ENCODE peak calls at places on chromosomes 12 and 14, in ten cellular contexts. U is upper lobe of right lung, K is GM13977, L is stomach, C is fibroblast of mammary gland, H is body of pancreas, I is chondrocyte, R is GM10248, W is neural crest cell, V is testis. X is an unnamed sample.

GRCh38 chr14:94483071-94483451 is 7.1 kb upstream of the SERPINA9 start:
- DNase-seq in U (no peak), K (no peak), L (no peak), C (no peak), H (no peak), I (no peak), R (no peak), W (no peak), V (no peak), X (no peak)

GRCh38 chr14:104683653-104684448 is 5.6 kb upstream of the INF2 start:
- DNase-seq in U (peak), K (no peak), L (no peak), C (no peak), H (no peak), I (no peak), R (no peak), W (no peak), V (no peak), X (no peak)

GRCh38 chr14:31682768-31683167 is 121.6 kb downstream of the NUBPL start:
- DNase-seq in U (no peak), K (no peak), L (no peak), C (no peak), H (no peak), I (no peak), R (no peak), W (no peak), V (no peak), X (no peak)

GRCh38 chr14:54867011-54867410 is 35.6 kb downstream of the GCH1 start:
- DNase-seq in U (no peak), K (no peak), L (no peak), C (peak), H (no peak), I (no peak), R (no peak), W (no peak), V (no peak), X (no peak)

GRCh38 chr14:75273272-75274044 is 5.2 kb upstream of the FOS start:
- DNase-seq in U (peak), K (no peak), L (no peak), C (peak), H (no peak), I (no peak), R (no peak), W (no peak), V (no peak), X (no peak)

GRCh38 chr14:67319142-67319541 is 40.5 kb downstream of the ATP6V1D start:
- DNase-seq in U (no peak), K (no peak), L (no peak), C (no peak), H (no peak), I (no peak), R (no peak), W (no peak), V (no peak), X (no peak)

GRCh38 chr12:121980211-121980891 is 41.3 kb upstream of the BCL7A start:
- DNase-seq in U (no peak), K (peak), L (no peak), C (peak), H (peak), I (no peak), R (peak), W (no peak), V (no peak), X (no peak)

GRCh38 chr14:59346796-59347510 is 118.2 kb downstream of the GPR135 start:
- DNase-seq in U (no peak), K (no peak), L (no peak), C (no peak), H (no peak), I (no peak), R (no peak), W (no peak), V (no peak), X (no peak)

GRCh38 chr12:127912266-127912665 is 354.7 kb upstream of the TMEM132C start:
- DNase-seq in U (no peak), K (no peak), L (no peak), C (no peak), H (no peak), I (no peak), R (no peak), W (no peak), V (no peak), X (no peak)

DNA sequence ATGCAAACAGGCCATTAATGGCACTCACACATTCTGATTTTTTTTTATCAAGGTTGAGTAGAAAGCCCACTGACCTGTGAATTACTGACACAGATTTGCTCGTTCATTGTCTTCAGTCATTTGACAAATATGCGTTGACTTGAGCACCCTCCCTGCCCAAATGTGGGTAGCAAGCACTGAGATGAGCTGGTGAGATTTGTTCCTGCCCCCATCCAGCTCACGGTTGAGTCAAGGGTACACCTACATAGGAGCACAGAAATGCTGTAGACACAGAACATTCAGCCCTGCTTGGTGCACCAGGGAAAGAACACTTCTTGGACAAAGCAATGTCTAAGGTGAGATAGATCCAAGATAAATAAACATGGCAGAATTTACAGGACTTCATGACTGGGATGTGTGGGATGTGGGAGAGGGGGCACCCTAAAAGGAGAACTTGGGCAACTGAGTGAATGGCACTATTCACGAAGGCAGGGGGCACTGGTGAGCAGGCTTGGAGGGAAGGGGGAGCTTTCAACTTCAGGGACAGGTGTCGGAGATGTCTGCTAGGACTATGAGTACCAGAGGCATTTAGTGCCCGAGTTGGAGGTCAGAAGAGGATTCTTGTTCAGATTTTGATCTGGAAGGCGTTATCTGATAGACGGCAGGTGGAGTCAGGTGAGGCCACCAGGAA is 213.4 kb downstream of the VRK1 start:
- DNase-seq in U (no peak), K (no peak), L (no peak), C (no peak), H (no peak), I (no peak), R (no peak), W (no peak), V (no peak), X (no peak)
- TF ChIP-seq CTCF in U (no peak), K (no peak), L (no peak), C (no peak), H (no peak), I (no peak), R (no peak), W (peak), V (no peak), X (no peak)

DNA sequence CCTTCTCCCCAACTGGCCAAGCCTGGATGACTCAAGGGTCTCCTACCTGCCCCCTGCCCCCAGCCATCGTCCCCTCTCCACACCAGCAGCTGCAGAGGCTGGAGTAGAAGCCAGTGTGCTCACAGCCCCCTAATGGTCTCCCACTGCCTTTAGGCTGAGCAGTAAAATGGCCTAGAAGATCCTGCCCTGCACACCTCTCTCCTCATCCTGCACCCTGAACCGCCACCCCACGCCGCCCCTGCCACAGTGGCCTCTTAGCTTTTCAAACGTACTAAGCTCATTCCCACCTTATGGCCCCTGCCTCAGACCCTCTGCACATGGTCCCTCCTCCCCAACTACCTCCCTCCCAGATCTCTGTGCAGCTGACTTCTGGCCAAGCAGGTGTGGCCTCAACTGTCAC is 46.3 kb downstream of the RBM19 start:
- DNase-seq in U (no peak), K (no peak), L (no peak), C (no peak), H (no peak), I (no peak), R (no peak), W (no peak), V (no peak), X (no peak)
- TF ChIP-seq CTCF in U (no peak), K (no peak), L (no peak), C (no peak), H (no peak), I (no peak), R (no peak), W (no peak), V (no peak), X (no peak)

GRCh38 chr12:78392918-78393317 is 471.7 kb upstream of the SYT1 start:
- DNase-seq in U (no peak), K (no peak), L (no peak), C (peak), H (no peak), I (no peak), R (no peak), W (no peak), V (peak), X (no peak)
- TF ChIP-seq CTCF in U (peak), K (peak), L (no peak), C (peak), H (no peak), I (peak), R (no peak), W (peak), V (no peak), X (peak)

GRCh38 chr14:72745991-72746980 is 147.6 kb downstream of the DPF3 start:
- DNase-seq in U (no peak), K (no peak), L (peak), C (peak), H (no peak), I (no peak), R (no peak), W (no peak), V (no peak), X (peak)
- TF ChIP-seq CTCF in U (no peak), K (no peak), L (no peak), C (peak), H (no peak), I (peak), R (no peak), W (no peak), V (no peak), X (peak)

DNA sequence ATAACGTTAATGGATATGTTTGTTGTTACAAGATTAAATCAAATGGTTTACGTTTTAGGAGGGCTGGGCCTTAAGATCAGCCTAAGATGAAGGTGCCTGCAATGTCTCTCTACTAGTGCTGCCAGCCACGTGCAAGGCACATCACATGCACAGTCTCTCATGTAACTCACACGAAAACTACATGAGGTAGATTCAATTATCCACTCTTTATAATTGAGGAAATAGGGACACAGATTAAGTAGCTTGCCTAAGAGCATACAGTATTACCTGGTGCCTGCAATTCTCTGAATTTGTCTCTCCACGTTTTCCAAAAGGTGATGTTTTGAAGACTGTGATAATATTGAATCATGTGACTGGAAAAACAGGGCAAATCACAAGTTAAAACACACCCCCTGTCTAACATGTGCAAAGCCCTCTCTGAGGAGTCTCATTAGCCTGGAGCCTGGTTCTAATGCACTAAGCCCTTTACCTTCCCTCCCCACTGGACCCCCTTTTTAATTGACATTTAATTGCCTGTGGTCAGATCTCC is 14.6 kb upstream of the ATP2A2 start:
- DNase-seq in U (no peak), K (no peak), L (no peak), C (no peak), H (no peak), I (no peak), R (no peak), W (no peak), V (no peak), X (no peak)
- TF ChIP-seq CTCF in U (no peak), K (no peak), L (no peak), C (no peak), H (no peak), I (no peak), R (no peak), W (no peak), V (no peak), X (no peak)

GRCh38 chr12:101570022-101570421 is 24.7 kb upstream of the MYBPC1 start:
- DNase-seq in U (no peak), K (no peak), L (no peak), C (peak), H (peak), I (no peak), R (no peak), W (no peak), V (no peak), X (no peak)
- TF ChIP-seq CTCF in U (peak), K (peak), L (no peak), C (peak), H (peak), I (peak), R (peak), W (peak), V (no peak), X (peak)

GRCh38 chr12:66235626-66236281 is 46.7 kb downstream of the IRAK3 start:
- DNase-seq in U (no peak), K (peak), L (no peak), C (peak), H (no peak), I (no peak), R (no peak), W (no peak), V (no peak), X (no peak)
- TF ChIP-seq CTCF in U (peak), K (no peak), L (no peak), C (peak), H (no peak), I (peak), R (no peak), W (peak), V (peak), X (peak)

GRCh38 chr14:103296987-103297386 is 37.0 kb upstream of the EIF5 start:
- DNase-seq in U (no peak), K (no peak), L (no peak), C (no peak), H (no peak), I (no peak), R (no peak), W (no peak), V (no peak), X (no peak)

GRCh38 chr14:103301512-103302197 is 32.4 kb upstream of the EIF5 start:
- DNase-seq in U (no peak), K (no peak), L (no peak), C (no peak), H (no peak), I (no peak), R (no peak), W (no peak), V (no peak), X (no peak)

GRCh38 chr14:103302966-103303365 is 31.1 kb upstream of the EIF5 start:
- DNase-seq in U (no peak), K (no peak), L (no peak), C (no peak), H (no peak), I (no peak), R (no peak), W (no peak), V (no peak), X (no peak)

GRCh38 chr14:103296007-103296406 is 38.0 kb upstream of the EIF5 start:
- DNase-seq in U (no peak), K (no peak), L (no peak), C (peak), H (no peak), I (no peak), R (no peak), W (no peak), V (no peak), X (no peak)

DNA sequence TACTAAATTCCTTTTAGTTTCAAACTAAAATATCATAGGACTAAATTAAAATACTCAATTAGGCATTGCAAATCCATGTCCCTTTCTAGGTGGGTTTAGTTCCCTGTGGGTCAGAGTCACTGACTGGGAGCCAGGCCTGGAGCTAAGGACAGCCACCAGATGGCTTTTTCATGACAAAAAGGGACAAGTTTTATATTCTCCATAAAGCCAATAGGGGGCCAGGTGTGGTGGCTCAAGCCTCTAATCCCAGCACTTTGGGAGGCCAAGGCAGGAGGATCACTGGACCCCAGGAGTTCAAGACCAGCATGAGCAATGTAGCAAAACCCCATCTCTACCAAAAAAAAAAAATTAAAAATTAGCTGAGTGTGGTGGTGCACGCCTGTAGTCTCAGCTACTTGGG is 35.4 kb upstream of the EIF5 start:
- DNase-seq in U (no peak), K (no peak), L (no peak), C (no peak), H (no peak), I (no peak), R (no peak), W (no peak), V (no peak), X (no peak)
- TF ChIP-seq CTCF in U (no peak), K (no peak), L (no peak), C (no peak), H (no peak), I (peak), R (no peak), W (peak), V (no peak), X (no peak)

X was measured in osteocyte.